ENCODE peak calls at places on chromosome 13, in ten cellular contexts. H is activated effector memory CD4-positive, alpha-beta T cell treated with Interleukin-2 at 50 U/mL for 16 hours; B is heart right ventricle; U is mesendoderm; G is activated T-helper 9 cell treated with anti-CD3 and anti-CD28 coated beads, Interleukin-2, amount 50 U/mL, for 16 hours; P is iris pigment epithelial cell; Y is activated CD4-positive, alpha-beta T cell treated with anti-CD3 and anti-CD28 coated beads, Interleukin-2, amount 50 U/mL, for 1 hour; C is breast epithelium; Z is AG20443; M is NCI-H345. Q is an unnamed sample.

GRCh38 chr13:73715114-73715909 is 418.9 kb downstream of the KLF12 start:
- DNase-seq in Y (peak), U (no peak), H (peak), G (peak), P (no peak), C (no peak), Z (no peak), B (no peak), M (no peak), Q (no peak)

GRCh38 chr13:95234242-95234641 is 67.0 kb downstream of the ABCC4 start:
- DNase-seq in U (no peak), H (no peak), M (no peak), P (no peak), B (no peak), G (no peak), Y (no peak), Z (no peak), C (no peak), Q (no peak)

GRCh38 chr13:89751537-89751936 is 1596.0 kb upstream of the MIR17HG start:
- DNase-seq in M (no peak), U (no peak), P (no peak), C (no peak), H (no peak), G (no peak), Y (no peak), Z (no peak), B (no peak), Q (no peak)

GRCh38 chr13:48896312-48896711 is 79.4 kb upstream of the FNDC3A start:
- DNase-seq in Z (no peak), C (no peak), G (no peak), M (no peak), B (no peak), U (no peak), H (no peak), P (peak), Y (no peak), Q (no peak)

GRCh38 chr13:76289558-76289957 is 596.6 kb downstream of the KCTD12 start:
- DNase-seq in C (no peak), P (no peak), B (no peak), H (no peak), Y (no peak), M (no peak), U (no peak), G (no peak), Z (no peak), Q (no peak)

GRCh38 chr13:48497669-48498068 is 35.2 kb downstream of the RCBTB2 start:
- DNase-seq in G (no peak), U (no peak), Y (no peak), H (no peak), C (no peak), B (no peak), M (no peak), Z (no peak), P (no peak), Q (no peak)

GRCh38 chr13:35888327-35888940 is 242.7 kb downstream of the DCLK1 start:
- DNase-seq in U (peak), B (no peak), C (no peak), Z (no peak), P (no peak), G (no peak), H (no peak), Y (no peak), M (peak), Q (no peak)

GRCh38 chr13:77637583-77637982 is 59.9 kb upstream of the SLAIN1 start:
- DNase-seq in Z (no peak), G (no peak), C (no peak), Y (no peak), H (no peak), U (no peak), M (peak), B (no peak), P (no peak), Q (no peak)

GRCh38 chr13:38980628-38981078 is 10.0 kb downstream of the STOML3 start:
- DNase-seq in B (no peak), H (no peak), Z (no peak), G (no peak), U (peak), P (no peak), C (no peak), M (peak), Y (no peak), Q (no peak)

GRCh38 chr13:112732679-112733078 is 42.8 kb downstream of the ATP11A start:
- DNase-seq in G (no peak), H (no peak), B (no peak), U (no peak), Y (no peak), M (peak), C (no peak), Z (no peak), P (no peak), Q (no peak)

GRCh38 chr13:50127017-50127725 is 111.9 kb downstream of the KCNRG start:
- DNase-seq in B (peak), G (peak), C (no peak), H (peak), Z (no peak), Y (peak), P (peak), U (peak), M (no peak), Q (no peak)

GRCh38 chr13:39692650-39693438 is 37.4 kb downstream of the COG6 start:
- DNase-seq in M (no peak), Y (no peak), U (no peak), B (no peak), C (no peak), G (no peak), Z (peak), P (peak), H (no peak), Q (no peak)

GRCh38 chr13:25267715-25268114 is 19.6 kb downstream of the MTMR6 start:
- DNase-seq in B (no peak), P (peak), U (no peak), Y (no peak), M (no peak), C (no peak), G (no peak), H (no peak), Z (no peak), Q (no peak)

GRCh38 chr13:30752201-30752797 is 17.0 kb downstream of the ALOX5AP start:
- DNase-seq in B (peak), G (no peak), P (peak), Y (no peak), C (no peak), M (no peak), Z (peak), H (no peak), U (no peak), Q (peak)

GRCh38 chr13:75263741-75264407 is 218.1 kb downstream of the TBC1D4 start:
- DNase-seq in Y (no peak), H (no peak), U (no peak), M (no peak), P (peak), G (no peak), B (no peak), C (no peak), Z (peak), Q (no peak)

GRCh38 chr13:24624801-24625231 is 55.4 kb upstream of the ATP12A start:
- DNase-seq in U (no peak), Y (no peak), C (no peak), B (no peak), H (no peak), Z (no peak), M (no peak), P (no peak), G (no peak), Q (no peak)

GRCh38 chr13:33867472-33867871 is 49.5 kb downstream of the RFC3 start:
- DNase-seq in G (no peak), Y (no peak), M (no peak), B (no peak), U (no peak), P (no peak), Z (no peak), H (no peak), C (no peak), Q (no peak)

GRCh38 chr13:95641961-95642621 is 2.4 kb downstream of the DZIP1 start:
- DNase-seq in G (no peak), B (peak), C (no peak), H (no peak), Y (no peak), M (no peak), Z (peak), P (peak), U (peak), Q (no peak)

GRCh38 chr13:30071890-30072817 is 221.7 kb upstream of the UBL3 start:
- DNase-seq in C (no peak), P (no peak), G (no peak), Y (no peak), B (no peak), U (peak), H (no peak), Z (no peak), M (no peak), Q (no peak)

GRCh38 chr13:94674609-94675348 is 37.6 kb downstream of the SOX21 start:
- DNase-seq in P (peak), U (peak), G (peak), C (no peak), M (peak), B (no peak), H (no peak), Y (peak), Z (peak), Q (peak)

GRCh38 chr13:74443623-74444022 is 309.4 kb upstream of the KLF12 start:
- DNase-seq in P (peak), Y (no peak), M (no peak), U (peak), H (no peak), Z (peak), B (no peak), C (no peak), G (no peak), Q (no peak)

GRCh38 chr13:23069571-23069970 is 111.2 kb upstream of the SGCG start:
- DNase-seq in C (no peak), B (no peak), U (no peak), H (no peak), Z (peak), Y (no peak), P (peak), G (no peak), M (no peak), Q (no peak)

GRCh38 chr13:30422056-30422914 is at the start of gene UBE2L5:
- DNase-seq in Z (peak), B (peak), Y (peak), C (peak), U (peak), H (peak), G (peak), M (peak), P (peak), Q (no peak)

GRCh38 chr13:102645701-102646100 is 48.9 kb downstream of the TPP2 start:
- DNase-seq in C (no peak), G (no peak), M (no peak), Z (no peak), P (no peak), U (no peak), Y (no peak), H (no peak), B (no peak), Q (no peak)

GRCh38 chr13:20699715-20700114 is 3.8 kb upstream of the IL17D start:
- DNase-seq in M (no peak), C (no peak), Y (no peak), H (no peak), G (no peak), P (no peak), U (no peak), Z (no peak), B (no peak), Q (no peak)

GRCh38 chr13:89457977-89458376 is 1786.8 kb downstream of the SLITRK5 start:
- DNase-seq in Y (no peak), U (peak), Z (peak), P (peak), C (no peak), G (no peak), H (no peak), B (no peak), M (no peak), Q (no peak)

GRCh38 chr13:78881054-78881453 is 222.1 kb upstream of the OBI1 start:
- DNase-seq in U (peak), B (no peak), C (no peak), G (no peak), P (no peak), M (peak), Z (no peak), H (no peak), Y (no peak), Q (no peak)

GRCh38 chr13:106371024-106371423 is 164.4 kb downstream of the EFNB2 start:
- DNase-seq in H (no peak), G (no peak), Y (no peak), B (no peak), M (no peak), C (no peak), U (no peak), Z (no peak), P (no peak), Q (no peak)

GRCh38 chr13:23212621-23213020 is 31.8 kb downstream of the SGCG start:
- DNase-seq in M (no peak), U (peak), Y (no peak), C (no peak), Z (no peak), H (no peak), P (peak), G (no peak), B (no peak), Q (no peak)

GRCh38 chr13:39378293-39378692 is 224.7 kb downstream of the LHFPL6 start:
- DNase-seq in Y (no peak), U (peak), C (no peak), P (no peak), M (no peak), G (no peak), H (no peak), B (no peak), Z (no peak), Q (no peak)

GRCh38 chr13:53240316-53240715 is 211.7 kb downstream of the OLFM4 start:
- DNase-seq in Y (no peak), B (no peak), Z (no peak), P (no peak), G (no peak), M (no peak), H (no peak), C (no peak), U (no peak), Q (no peak)

GRCh38 chr13:39777527-39778061 is 122.1 kb downstream of the COG6 start:
- DNase-seq in M (peak), U (peak), H (no peak), C (no peak), Z (peak), B (no peak), G (peak), P (peak), Y (no peak), Q (no peak)

GRCh38 chr13:35157143-35157755 is 215.2 kb downstream of the NBEA start:
- DNase-seq in B (no peak), U (peak), C (no peak), Y (no peak), P (peak), H (no peak), G (no peak), Z (peak), M (peak), Q (peak)

GRCh38 chr13:112175162-112176075 is 108.5 kb downstream of the SOX1 start:
- DNase-seq in Y (no peak), P (no peak), G (no peak), M (no peak), H (no peak), U (no peak), C (no peak), Z (no peak), B (no peak), Q (no peak)

GRCh38 chr13:70668983-70669382 is 560.7 kb upstream of the KLHL1 start:
- DNase-seq in H (no peak), Y (no peak), M (no peak), P (peak), G (no peak), B (no peak), Z (no peak), U (no peak), C (no peak), Q (no peak)

GRCh38 chr13:111855016-111855590 is 211.8 kb upstream of the SOX1 start:
- DNase-seq in Z (no peak), B (no peak), Y (no peak), C (no peak), U (no peak), P (no peak), M (no peak), H (no peak), G (no peak), Q (no peak)

GRCh38 chr13:19158526-19158925 is 23.1 kb downstream of the TUBA3C start:
- DNase-seq in Z (no peak), C (no peak), G (no peak), B (no peak), P (no peak), H (no peak), U (no peak), M (no peak), Y (no peak), Q (no peak)

GRCh38 chr13:76129305-76130040 is 493.3 kb downstream of the LMO7 start:
- DNase-seq in Y (no peak), P (no peak), G (no peak), M (no peak), H (no peak), B (no peak), U (no peak), C (no peak), Z (no peak), Q (no peak)

Q was measured in NCI-H2107.